ENCODE peak calls at places on chromosomes 1 and 21, in six cellular contexts. J is spleen; K is hepatocyte; W is body of pancreas; A is CD8-positive, alpha-beta T cell; E is HCT116. U is an unnamed sample.

GRCh38 chr1:90133133-90133532 is 138.2 kb downstream of the ZNF326 start:
- DNase-seq in E (peak; percentile 31), A (no peak), W (peak; percentile 22), J (no peak), K (peak; percentile 63), U (no peak)

GRCh38 chr1:228960705-228961104 is 225.4 kb downstream of the RHOU start:
- DNase-seq in W (no peak), K (no peak), J (no peak), E (no peak), A (no peak), U (no peak)

GRCh38 chr1:6133146-6133895 is 46.8 kb downstream of the CHD5 start:
- DNase-seq in K (no peak), W (peak; percentile 3), A (no peak), E (no peak), J (peak; percentile 56), U (peak; percentile 40)

GRCh38 chr1:64877151-64877550 is 89.2 kb downstream of the JAK1 start:
- DNase-seq in A (no peak), J (no peak), K (no peak), W (no peak), E (no peak), U (no peak)

GRCh38 chr1:222784916-222785315 is 29.9 kb upstream of the DISP1 start:
- DNase-seq in E (no peak), A (no peak), K (no peak), W (no peak), J (no peak), U (no peak)

GRCh38 chr1:12546771-12547585 is 71.0 kb downstream of the DHRS3 start:
- DNase-seq in A (no peak), W (no peak), J (no peak), K (no peak), E (no peak), U (peak; percentile 33)

GRCh38 chr1:245404527-245404926 is 249.7 kb downstream of the KIF26B start:
- DNase-seq in W (no peak), J (no peak), A (no peak), K (no peak), E (no peak), U (no peak)

GRCh38 chr1:36760081-36760480 is 274.2 kb downstream of the GRIK3 start:
- DNase-seq in W (no peak), E (no peak), A (no peak), J (peak; percentile 32), K (no peak), U (no peak)

GRCh38 chr1:1014896-1015681 is 1.8 kb downstream of the ISG15 start:
- DNase-seq in A (no peak), K (peak; percentile 46), E (no peak), J (no peak), W (peak; percentile 22), U (no peak)

GRCh38 chr1:96545935-96546656 is 175.5 kb upstream of the PTBP2 start:
- DNase-seq in A (no peak), E (no peak), W (no peak), K (no peak), J (no peak), U (no peak)

GRCh38 chr1:178500936-178501554 is 4.3 kb upstream of the CLEC20A start:
- DNase-seq in E (no peak), A (no peak), J (no peak), K (no peak), W (no peak), U (no peak)

GRCh38 chr1:112840631-112841624 is 115.1 kb downstream of the SLC16A1 start:
- DNase-seq in W (no peak), K (no peak), A (no peak), E (no peak), J (no peak), U (no peak)

GRCh38 chr1:151325231-151325630 is 2.0 kb downstream of the PI4KB start:
- DNase-seq in E (no peak), A (no peak), W (no peak), K (no peak), J (no peak), U (no peak)

GRCh38 chr1:116044071-116044470 is 67.1 kb upstream of the MAB21L3 start:
- DNase-seq in E (no peak), A (no peak), K (no peak), W (no peak), J (no peak), U (no peak)
- H3K36me3 ChIP-seq in E (no peaks in the 10 kb centered on the region), A (no peaks in the 10 kb centered on the region), K (no peaks in the 10 kb centered on the region), W (no peaks in the 10 kb centered on the region), J (peaks cover 77% of the 10 kb centered on the region), U (peaks cover 7% of the 10 kb centered on the region)

GRCh38 chr21:24046816-24047443 is 1560.4 kb downstream of the MRPL39 start:
- DNase-seq in W (no peak), J (no peak), E (no peak), K (no peak), A (no peak), U (no peak)

GRCh38 chr21:24042687-24043086 is 1564.6 kb downstream of the MRPL39 start:
- DNase-seq in W (no peak), E (no peak), K (no peak), A (no peak), J (no peak), U (no peak)

GRCh38 chr21:24050233-24050632 is 1557.0 kb downstream of the MRPL39 start:
- DNase-seq in W (no peak), J (no peak), K (no peak), E (no peak), A (no peak), U (no peak)

GRCh38 chr21:24045373-24045772 is 1561.9 kb downstream of the MRPL39 start:
- DNase-seq in J (no peak), W (no peak), K (no peak), A (no peak), E (no peak), U (no peak)

DNA sequence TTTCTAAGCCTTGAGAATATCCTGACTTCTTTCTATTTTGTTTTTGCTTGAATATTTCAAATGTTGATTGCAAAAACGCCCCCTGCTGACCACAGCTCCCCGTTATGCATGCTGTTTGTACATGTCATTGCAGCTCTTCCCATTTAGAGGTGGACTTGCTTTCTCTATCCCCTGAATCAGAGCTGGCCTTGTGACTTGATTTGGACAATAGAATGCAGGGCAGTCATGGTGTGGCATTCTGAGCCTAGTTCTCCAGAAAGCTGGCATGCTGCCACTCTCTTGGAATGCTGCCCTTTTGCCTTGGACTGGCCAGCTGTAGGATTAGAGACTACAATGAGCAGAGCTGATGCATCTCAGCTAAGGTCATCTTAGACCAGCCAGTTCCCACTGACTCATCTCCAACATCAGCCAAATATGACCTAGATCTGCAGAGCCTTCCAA is 1561.5 kb downstream of the MRPL39 start:
- DNase-seq in K (peak; percentile 9), A (no peak), E (no peak), J (peak; percentile 83), W (peak; percentile 67), U (no peak)
- TF ChIP-seq CTCF in K (peak; percentile 25), A (no peak), E (no peak), J (peak; percentile 52), W (no peak), U (peak; percentile 45)

DNA sequence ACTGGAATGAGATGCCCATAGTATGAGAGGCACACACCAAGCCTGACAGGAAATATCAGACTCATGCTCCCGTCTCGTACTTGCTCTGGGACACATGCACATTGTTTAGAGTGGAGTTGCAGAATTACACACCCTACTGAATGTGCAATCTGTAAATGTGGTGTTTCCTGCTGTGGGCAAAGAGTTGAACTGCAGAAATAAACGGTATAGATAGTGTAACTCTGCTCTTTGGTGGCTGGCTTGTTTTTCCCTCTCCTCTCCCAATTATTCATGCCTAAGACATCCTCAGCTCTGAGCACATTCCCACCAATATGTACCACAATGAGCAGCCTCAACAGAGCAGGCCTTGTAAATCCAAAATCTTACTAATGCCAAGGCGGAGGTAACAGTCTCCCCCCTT is 90.1 kb upstream of the DIRAS3 start:
- DNase-seq in W (no peak), J (no peak), E (no peak), K (no peak), A (no peak), U (no peak)
- H3K36me3 ChIP-seq in W (peaks cover 9% of the 10 kb centered on the region), J (peaks cover 69% of the 10 kb centered on the region), E (peaks cover 8% of the 10 kb centered on the region), K (no peaks in the 10 kb centered on the region), A (no peaks in the 10 kb centered on the region), U (peaks cover 31% of the 10 kb centered on the region)

GRCh38 chr1:20086800-20087199 is 16.8 kb downstream of the PLA2G5 start:
- DNase-seq in A (no peak), J (no peak), W (no peak), K (no peak), E (no peak), U (no peak)

GRCh38 chr1:20090119-20090518 is 20.1 kb downstream of the PLA2G5 start:
- DNase-seq in A (no peak), K (no peak), E (no peak), W (no peak), J (no peak), U (no peak)

GRCh38 chr1:20090641-20091040 is 20.6 kb downstream of the PLA2G5 start:
- DNase-seq in K (no peak), J (no peak), W (no peak), A (no peak), E (no peak), U (no peak)

GRCh38 chr1:20089328-20090077 is 19.5 kb downstream of the PLA2G5 start:
- DNase-seq in W (no peak), A (no peak), E (peak; percentile 13), K (no peak), J (no peak), U (no peak)

GRCh38 chr1:20087668-20088067 is 17.7 kb downstream of the PLA2G5 start:
- DNase-seq in E (no peak), K (no peak), J (no peak), W (no peak), A (no peak), U (no peak)
- TF ChIP-seq CTCF in E (no peak), K (no peak), J (no peak), W (no peak), A (no peak), U (peak; percentile 13)

DNA sequence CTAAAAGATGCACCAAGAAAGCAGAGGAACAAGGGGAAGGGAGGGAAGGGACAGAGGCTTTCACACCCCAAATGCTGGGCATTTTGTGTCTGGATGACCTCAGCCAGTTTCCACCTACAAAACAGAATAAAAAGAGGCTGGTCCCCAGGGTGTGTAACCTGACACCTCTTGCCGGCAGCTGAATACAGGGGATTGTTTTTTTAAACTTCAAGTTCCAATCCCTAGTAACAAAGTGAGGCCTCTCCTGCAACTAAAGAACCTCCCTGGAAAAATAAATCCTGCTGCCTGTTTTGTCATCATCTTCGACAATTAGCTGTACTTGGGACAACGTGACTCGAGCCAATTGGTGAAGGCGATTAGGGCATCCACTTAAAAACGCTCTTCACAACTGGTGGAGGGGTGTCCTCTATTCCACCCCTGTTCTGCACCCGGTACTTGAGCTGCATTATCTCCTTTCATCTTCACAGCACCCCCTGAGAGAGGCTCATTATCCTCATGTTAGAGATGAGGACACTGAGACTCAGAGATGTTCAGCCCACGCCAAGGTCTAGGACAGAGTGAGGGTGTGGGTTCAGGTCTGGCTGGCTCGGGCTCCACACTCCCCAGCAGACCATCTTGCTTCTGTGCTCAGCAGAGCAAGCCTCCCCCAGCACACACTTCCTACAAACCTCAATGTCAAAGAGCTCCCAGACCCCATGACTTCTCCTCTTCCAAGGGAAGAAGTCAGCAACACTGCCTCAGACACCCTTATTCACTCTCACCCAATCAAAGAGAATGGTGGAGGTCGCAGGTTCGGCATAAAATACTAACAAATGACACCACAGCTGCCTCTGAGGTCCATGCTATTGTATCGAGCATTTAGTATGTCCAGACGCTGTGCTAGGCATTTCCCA is 15.2 kb downstream of the ITPKB start:
- DNase-seq in W (no peak), A (no peak), E (no peak), K (peak; percentile 42), J (no peak), U (no peak)
- H3K36me3 ChIP-seq in W (no peaks in the 10 kb centered on the region), A (peaks cover 17% of the 10 kb centered on the region), E (no peaks in the 10 kb centered on the region), K (no peaks in the 10 kb centered on the region), J (peaks cover 79% of the 10 kb centered on the region), U (peaks cover 5% of the 10 kb centered on the region)